ENCODE peak calls at places on chromosomes 7 and 10, in five cellular contexts. C is AG09309, A is fibroblast of lung, K is lung, R is endodermal cell. Z is an unnamed sample.

GRCh38 chr7:27088002-27088931 is 7.5 kb downstream of the HOXA1 start:
- DNase-seq in A (no peak), C (no peak), R (peak; percentile 54), K (no peak), Z (no peak)

GRCh38 chr7:82020076-82020475 is 250.2 kb upstream of the HGF start:
- DNase-seq in A (peak; percentile 54), R (no peak), K (no peak), C (no peak), Z (no peak)

GRCh38 chr10:90432891-90433290 is 424.9 kb downstream of the HTR7 start:
- DNase-seq in A (no peak), R (no peak), C (no peak), K (no peak), Z (no peak)

GRCh38 chr7:135035252-135035651 is 48.9 kb downstream of the AGBL3 start:
- DNase-seq in C (no peak), R (no peak), A (no peak), K (no peak), Z (no peak)

GRCh38 chr10:6473901-6474370 is 106.1 kb downstream of the PRKCQ start:
- DNase-seq in A (no peak), C (no peak), K (no peak), R (no peak), Z (no peak)

GRCh38 chr10:25467861-25468260 is 293.1 kb downstream of the GPR158 start:
- DNase-seq in C (no peak), A (no peak), R (no peak), K (no peak), Z (no peak)

GRCh38 chr10:125799446-125799845 is 23.6 kb downstream of the UROS start:
- DNase-seq in C (no peak), R (no peak), K (no peak), A (no peak), Z (no peak)

GRCh38 chr7:149853157-149853556 is 15.0 kb downstream of the ZNF862 start:
- DNase-seq in A (peak; percentile 86), C (no peak), R (peak; percentile 29), K (no peak), Z (no peak)

GRCh38 chr10:114851336-114851735 is 29.8 kb downstream of the FHIP2A start:
- DNase-seq in C (no peak), A (no peak), K (no peak), R (no peak), Z (no peak)

GRCh38 chr10:77325233-77325537 is 312.4 kb downstream of the KCNMA1 start:
- DNase-seq in K (no peak), R (peak; percentile 50), C (no peak), A (no peak), Z (no peak)

GRCh38 chr10:113138937-113139585 is 189.0 kb downstream of the TCF7L2 start:
- DNase-seq in C (no peak), K (no peak), A (no peak), R (no peak), Z (no peak)

GRCh38 chr10:73899401-73899780 is 11.5 kb upstream of the PLAU start:
- DNase-seq in K (no peak), R (no peak), C (peak; percentile 53), A (peak; percentile 98), Z (peak; percentile 75)

GRCh38 chr10:120480065-120480600 is 23.1 kb downstream of the PLPP4 start:
- DNase-seq in K (no peak), A (peak; percentile 29), R (no peak), C (no peak), Z (no peak)

GRCh38 chr7:47362984-47363383 is 218.9 kb downstream of the TNS3 start:
- DNase-seq in A (no peak), K (no peak), C (no peak), R (no peak), Z (no peak)

GRCh38 chr10:11012880-11013279 is 4.8 kb upstream of the CELF2 start:
- DNase-seq in R (no peak), C (no peak), K (no peak), A (no peak), Z (no peak)

GRCh38 chr10:11011436-11011835 is 6.2 kb upstream of the CELF2 start:
- DNase-seq in C (no peak), K (no peak), A (no peak), R (no peak), Z (no peak)

GRCh38 chr10:11010582-11010981 is 7.1 kb upstream of the CELF2 start:
- DNase-seq in R (no peak), A (no peak), C (no peak), K (no peak), Z (no peak)

GRCh38 chr10:11011966-11012365 is 5.7 kb upstream of the CELF2 start:
- DNase-seq in C (no peak), R (no peak), A (no peak), K (no peak), Z (no peak)

DNA sequence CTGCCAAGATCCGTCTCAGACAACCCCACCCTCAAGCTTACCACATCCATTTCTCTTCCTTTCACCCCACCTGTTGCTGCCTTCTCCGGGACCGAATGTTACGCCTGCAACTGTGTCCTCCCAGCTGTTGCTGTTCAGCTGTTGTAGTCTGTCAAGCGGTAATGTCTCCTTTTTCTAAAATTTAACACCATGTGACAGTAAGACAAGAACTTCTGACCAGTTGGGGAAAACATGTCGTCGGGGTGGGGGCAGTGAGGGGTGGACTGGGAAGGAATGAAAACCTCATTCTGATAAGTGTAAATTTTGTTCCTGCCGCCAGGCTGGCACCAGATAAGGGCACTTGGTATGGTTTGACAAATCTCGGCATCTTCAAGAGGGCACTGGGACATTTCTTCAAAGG is 5.2 kb upstream of the CELF2 start:
- DNase-seq in C (no peak), K (peak; percentile 47), R (no peak), A (no peak), Z (no peak)
- H3K4me3 ChIP-seq in C (no peak overlapping the region), K (no peak overlapping the region), R (no peak overlapping the region), A (no peak overlapping the region), Z (no peak overlapping the region)

DNA sequence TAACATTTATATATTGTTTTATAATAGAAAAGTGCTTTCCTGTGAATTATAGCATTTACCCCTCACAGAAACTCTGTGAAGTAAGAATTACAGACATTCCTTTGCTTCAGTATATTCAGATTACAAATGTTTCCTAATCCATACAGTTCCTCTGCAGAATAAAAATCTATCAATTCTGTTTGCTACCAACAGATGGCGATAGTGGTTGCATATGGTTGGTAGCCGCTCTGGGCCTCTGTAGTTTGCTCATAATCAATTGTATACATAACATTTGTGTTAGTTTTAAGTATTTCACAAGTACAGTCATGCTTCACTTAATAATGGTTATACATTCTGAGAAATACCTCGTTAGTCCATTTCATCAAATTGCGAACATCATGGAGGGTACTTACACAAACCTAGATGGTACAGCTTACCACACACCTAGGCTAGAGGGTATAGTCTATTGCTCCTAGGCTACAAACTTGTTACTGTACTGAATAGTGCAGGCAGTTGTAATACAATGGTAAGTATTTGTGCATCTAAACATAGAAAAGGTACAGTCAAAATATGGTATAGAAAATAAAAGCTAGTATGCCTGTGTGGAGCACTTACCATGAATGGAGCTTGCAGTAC is 94.4 kb upstream of the STEAP4 start:
- DNase-seq in C (no peak), K (no peak), A (no peak), R (no peak), Z (no peak)
- TF ChIP-seq CTCF in C (no peak), K (no peak), A (no peak), R (peak; percentile 81), Z (peak; percentile 36)

DNA sequence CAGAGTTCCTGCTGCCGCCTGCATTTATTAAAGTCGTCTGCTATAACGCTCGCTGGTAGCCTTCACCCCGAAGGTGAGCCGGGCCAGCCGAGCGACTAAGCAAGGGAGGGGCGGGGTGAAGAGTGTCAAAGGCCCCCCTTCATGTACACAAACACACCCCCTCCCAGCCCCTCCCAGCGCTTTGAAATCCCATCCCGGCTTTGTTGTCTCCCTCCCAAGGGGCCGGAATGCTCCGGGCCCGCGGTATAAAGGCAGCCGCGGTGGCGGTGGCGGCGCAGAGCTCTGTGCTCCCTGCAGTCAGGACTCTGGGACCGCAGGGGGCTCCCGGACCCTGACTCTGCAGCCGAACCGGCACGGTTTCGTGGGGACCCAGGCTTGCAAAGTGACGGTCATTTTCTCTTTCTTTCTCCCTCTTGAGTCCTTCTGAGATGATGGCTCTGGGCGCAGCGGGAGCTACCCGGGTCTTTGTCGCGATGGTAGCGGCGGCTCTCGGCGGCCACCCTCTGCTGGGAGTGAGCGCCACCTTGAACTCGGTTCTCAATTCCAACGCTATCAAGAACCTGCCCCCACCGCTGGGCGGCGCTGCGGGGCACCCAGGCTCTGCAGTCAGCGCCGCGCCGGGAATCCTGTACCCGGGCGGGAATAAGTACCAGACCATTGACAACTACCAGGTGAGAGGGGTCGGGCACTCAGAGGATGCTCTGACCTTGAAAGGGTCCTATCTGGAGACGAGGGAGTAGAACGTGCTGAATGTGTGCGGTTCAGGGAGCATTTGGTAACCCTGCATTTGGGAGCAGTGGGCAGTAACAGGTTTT is at the start of gene DKK1:
- DNase-seq in C (peak; percentile 73), A (peak; percentile 69), R (peak; percentile 96), K (peak; percentile 36), Z (peak; percentile 85)
- H3K4me3 ChIP-seq in C (peak within 1 kb of the TSS; percentile 61), A (peak within 1 kb of the TSS; percentile 95), R (peak within 1 kb of the TSS; percentile 89), K (peak within 1 kb of the TSS; percentile 30), Z (peak within 1 kb of the TSS; percentile 55)

DNA sequence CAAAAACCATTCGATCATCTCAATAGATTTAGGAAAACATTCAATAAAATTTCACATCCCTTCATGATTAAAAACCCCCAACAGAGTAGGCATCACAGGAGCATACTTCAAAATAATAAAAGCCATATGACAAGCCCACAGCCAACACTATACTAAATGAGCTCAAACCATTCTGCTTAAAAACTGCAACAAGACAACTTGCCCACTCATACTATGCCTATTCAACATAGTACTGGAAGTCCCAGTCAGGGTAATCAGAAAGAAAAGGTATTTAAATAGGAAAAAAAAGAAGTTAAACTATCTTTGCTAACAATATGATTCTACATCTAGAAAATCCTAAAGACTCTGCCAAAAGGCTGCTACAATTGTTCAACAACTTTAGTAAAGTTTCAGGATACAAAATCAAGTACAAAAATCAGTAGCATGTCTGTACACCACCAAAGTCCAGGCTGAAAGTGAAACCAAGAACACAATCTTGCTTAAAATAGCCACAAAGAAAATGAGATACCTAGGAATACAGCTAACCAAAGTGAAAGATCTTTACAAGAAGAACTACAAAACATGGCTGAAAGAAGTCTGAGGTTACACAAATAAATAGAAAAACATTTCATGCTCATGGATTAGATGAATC is 882.6 kb downstream of the GRM8 start:
- DNase-seq in R (no peak), C (no peak), K (no peak), A (no peak), Z (no peak)
- TF ChIP-seq CTCF in R (no peak), C (no peak), K (no peak), A (no peak), Z (no peak)

GRCh38 chr7:122303971-122304603 is 463 bp downstream of the FEZF1 start:
- DNase-seq in C (no peak), K (no peak), R (peak; percentile 84), A (no peak), Z (no peak)
- H3K4me3 ChIP-seq in C (no peak overlapping the region), K (no peak overlapping the region), R (peak overlapping the region; percentile 71), A (no peak overlapping the region), Z (peak overlapping the region; percentile 20)

DNA sequence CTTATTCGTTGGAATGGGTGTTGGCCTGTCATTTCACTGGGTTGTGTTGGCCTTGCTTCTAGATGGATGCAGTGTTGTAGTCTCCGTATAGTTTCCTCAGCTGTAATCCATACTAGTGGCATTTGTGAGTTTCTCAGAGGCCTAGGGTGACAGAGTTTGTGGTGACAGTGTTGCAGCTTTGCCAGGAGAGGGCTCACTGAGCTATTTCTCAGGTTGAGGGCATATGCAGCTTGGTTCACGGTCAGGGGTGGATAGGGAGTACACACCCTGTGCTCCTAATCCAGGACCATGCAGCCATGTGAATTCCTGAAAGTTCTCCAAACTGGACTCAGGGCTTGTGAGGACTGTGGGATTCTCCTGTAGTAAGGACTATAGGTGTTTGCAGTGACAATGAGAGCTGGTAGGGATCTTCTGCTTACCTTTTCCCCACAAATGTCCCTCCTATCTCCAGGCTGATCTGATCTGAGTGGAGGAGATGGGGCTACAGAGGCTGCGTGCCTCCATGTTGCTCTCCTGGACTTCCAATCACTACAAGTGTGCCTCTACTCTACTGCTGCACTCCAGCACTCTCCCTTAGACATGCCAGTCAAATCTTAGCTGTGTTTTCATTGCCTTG is 229.0 kb downstream of the STK31 start:
- DNase-seq in C (no peak), R (peak; percentile 83), A (peak; percentile 20), K (no peak), Z (peak; percentile 51)
- TF ChIP-seq CTCF in C (peak; percentile 16), R (peak; percentile 81), A (no peak), K (no peak), Z (peak; percentile 58)

Z was measured in cardiac muscle cell.